ENCODE peak calls at places on chromosomes 11 and 22, in ten cellular contexts. O is psoas muscle; H is hypothalamus; Z is stomach; S is sciatic nerve; T is pulmonary artery endothelial cell; D is stimulated activated CD8-positive, alpha-beta memory T cell treated with anti-CD3 and anti-CD28 coated beads, Interleukin-15, amount 100 ng/mL, for 4 hours; K is activated CD4-positive, CD25-positive, alpha-beta regulatory T cell treated with anti-CD3 and anti-CD28 coated beads, Interleukin-2, amount 50 U/mL, for 72 hours; Q is iPS-NIHi11; G is upper lobe of right lung. I is an unnamed sample.

GRCh38 chr11:1520987-1521349 is 34.4 kb upstream of the MOB2 start:
- DNase-seq in Z (no peak), S (no peak), G (no peak), K (no peak), O (no peak), Q (no peak), T (no peak), H (no peak), D (no peak), I (no peak)

GRCh38 chr11:43543313-43543712 is 137.2 kb upstream of the HSD17B12 start:
- DNase-seq in D (no peak), O (no peak), H (no peak), Z (no peak), Q (no peak), T (no peak), G (no peak), S (no peak), K (no peak), I (no peak)

GRCh38 chr11:73306069-73306468 is 2.0 kb upstream of the ARHGEF17 start:
- DNase-seq in K (no peak), D (no peak), O (no peak), Q (no peak), H (no peak), S (no peak), G (no peak), Z (no peak), T (no peak), I (no peak)

GRCh38 chr22:20235453-20235991 is 32.6 kb downstream of the RTN4R start:
- DNase-seq in S (no peak), Q (no peak), O (no peak), D (no peak), Z (no peak), G (no peak), T (no peak), H (no peak), K (no peak), I (no peak)

GRCh38 chr11:118109231-118109630 is 22.5 kb upstream of the SMIM35 start:
- DNase-seq in Z (no peak), K (no peak), G (peak; percentile 28), S (no peak), O (peak; percentile 29), T (no peak), Q (no peak), D (no peak), H (no peak), I (no peak)

GRCh38 chr11:46347637-46348311 is 511 bp downstream of the DGKZ start:
- DNase-seq in Q (no peak), S (no peak), Z (no peak), D (no peak), G (no peak), K (peak; percentile 52), H (no peak), O (peak; percentile 54), T (no peak), I (no peak)

GRCh38 chr11:112248216-112248615 is 12.4 kb downstream of the PLET1 start:
- DNase-seq in S (no peak), Q (no peak), H (no peak), T (no peak), G (no peak), D (no peak), K (no peak), Z (no peak), O (no peak), I (no peak)

GRCh38 chr11:1925373-1926155 is 6.1 kb downstream of the TNNT3 start:
- DNase-seq in Z (no peak), G (no peak), K (no peak), T (no peak), H (no peak), D (no peak), O (no peak), S (no peak), Q (no peak), I (no peak)

GRCh38 chr11:11972942-11973341 is 35.5 kb downstream of the DKK3 start:
- DNase-seq in S (no peak), G (peak; percentile 27), D (no peak), Q (no peak), Z (peak; percentile 15), O (no peak), K (no peak), H (no peak), T (no peak), I (no peak)

GRCh38 chr22:27377501-27377900 is 424.1 kb downstream of the MN1 start:
- DNase-seq in H (no peak), G (no peak), T (no peak), O (no peak), S (no peak), Q (no peak), D (no peak), Z (peak; percentile 41), K (no peak), I (no peak)

GRCh38 chr22:17773606-17774205 is 563 bp downstream of the BID start:
- DNase-seq in Z (peak; percentile 59), K (peak; percentile 70), Q (peak; percentile 90), S (no peak), H (no peak), O (peak; percentile 42), T (no peak), G (no peak), D (peak; percentile 48), I (no peak)

GRCh38 chr11:69376155-69377028 is 82.4 kb downstream of the MYEOV start:
- DNase-seq in K (peak; percentile 23), S (peak; percentile 35), H (no peak), G (no peak), O (no peak), Z (no peak), D (no peak), T (no peak), Q (no peak), I (no peak)

GRCh38 chr11:63709336-63709735 is 28.0 kb downstream of the RTN3 start:
- DNase-seq in O (no peak), S (no peak), D (no peak), Q (no peak), Z (no peak), G (no peak), H (no peak), K (no peak), T (no peak), I (no peak)

GRCh38 chr22:48929276-48929790 is 898.3 kb downstream of the BRD1 start:
- DNase-seq in O (no peak), Z (no peak), H (no peak), Q (no peak), G (peak; percentile 43), S (peak; percentile 13), D (no peak), K (no peak), T (no peak), I (no peak)

GRCh38 chr11:67276821-67277230 is 10.6 kb downstream of the GRK2 start:
- DNase-seq in S (peak; percentile 69), O (peak; percentile 63), Q (no peak), K (no peak), D (no peak), G (peak; percentile 81), H (no peak), T (no peak), Z (peak; percentile 59), I (peak; percentile 84)

GRCh38 chr11:34189191-34189590 is 83.8 kb downstream of the NAT10 start:
- DNase-seq in G (no peak), T (no peak), S (no peak), Q (no peak), K (no peak), H (no peak), D (no peak), O (no peak), Z (no peak), I (no peak)

GRCh38 chr11:2257023-2257700 is 13.2 kb downstream of the ASCL2 start:
- DNase-seq in S (peak; percentile 33), O (no peak), D (no peak), Q (no peak), Z (peak; percentile 71), K (no peak), H (no peak), G (no peak), T (no peak), I (no peak)

GRCh38 chr22:18979957-18980356 is 43.9 kb upstream of the PRODH start:
- DNase-seq in O (no peak), K (no peak), S (peak; percentile 8), Q (no peak), G (peak; percentile 17), T (no peak), Z (no peak), D (no peak), H (no peak), I (no peak)

GRCh38 chr11:70682056-70682455 is 283.7 kb downstream of the CTTN start:
- DNase-seq in S (no peak), G (no peak), T (no peak), K (no peak), D (no peak), O (no peak), H (no peak), Q (no peak), Z (no peak), I (no peak)

GRCh38 chr11:132988381-132988780 is 543.9 kb downstream of the OPCML start:
- DNase-seq in Q (no peak), O (no peak), S (no peak), T (no peak), H (no peak), G (no peak), Z (no peak), D (no peak), K (no peak), I (no peak)

GRCh38 chr22:45717787-45718186 is 46.2 kb downstream of the ATXN10 start:
- DNase-seq in S (no peak), O (no peak), Q (no peak), G (no peak), K (no peak), D (no peak), H (no peak), Z (no peak), T (no peak), I (no peak)

GRCh38 chr11:57430946-57431345 is 4.0 kb upstream of the SLC43A3 start:
- DNase-seq in H (no peak), Q (no peak), Z (no peak), S (no peak), O (no peak), D (no peak), G (no peak), T (no peak), K (no peak), I (no peak)

I was measured in SIG-M5.